ENCODE peak calls at places on chromosomes 1 and 21, in four cellular contexts. Q is activated T-cell treated with anti-CD3 and anti-CD28 coated beads for 24 hours, F is globus pallidus, M is NCI-H1417. B is an unnamed sample.

GRCh38 chr1:89552481-89553194 is 28.0 kb downstream of the LRRC8B start:
- DNase-seq in Q (no peak), F (no peak), M (peak), B (peak)

GRCh38 chr1:158087320-158087927 is 93.3 kb upstream of the CD1D start:
- DNase-seq in Q (no peak), F (peak), M (peak), B (peak)

GRCh38 chr1:8389962-8390535 is 72.1 kb downstream of the SLC45A1 start:
- DNase-seq in Q (no peak), F (no peak), M (no peak), B (no peak)

GRCh38 chr21:28944296-28944695 is 48.4 kb downstream of the LTN1 start:
- DNase-seq in Q (no peak), F (peak), M (no peak), B (no peak)

GRCh38 chr1:226820935-226821718 is 49.3 kb upstream of the PSEN2 start:
- DNase-seq in Q (no peak), F (no peak), M (no peak), B (no peak)

GRCh38 chr1:172041102-172041501 is 199.8 kb downstream of the DNM3 start:
- DNase-seq in Q (no peak), F (no peak), M (no peak), B (no peak)

GRCh38 chr1:22628698-22629444 is 7.6 kb upstream of the C1QA start:
- DNase-seq in Q (no peak), F (no peak), M (no peak), B (no peak)

GRCh38 chr1:46188295-46189030 is 9.8 kb downstream of the POMGNT1 start:
- DNase-seq in Q (no peak), F (no peak), M (no peak), B (no peak)

GRCh38 chr1:33025180-33025569 is 11.5 kb downstream of the AK2 start:
- DNase-seq in Q (no peak), F (no peak), M (no peak), B (no peak)

GRCh38 chr1:43851561-43852338 is 81.9 kb upstream of the ARTN start:
- DNase-seq in Q (no peak), F (no peak), M (no peak), B (no peak)

GRCh38 chr1:2337501-2337900 is 53.9 kb downstream of the MORN1 start:
- DNase-seq in Q (no peak), F (no peak), M (no peak), B (no peak)

GRCh38 chr1:24501371-24502167 is 1.1 kb upstream of the RCAN3 start:
- DNase-seq in Q (no peak), F (peak), M (peak), B (peak)

GRCh38 chr1:198776602-198777029 is 137.8 kb downstream of the PTPRC start:
- DNase-seq in Q (no peak), F (peak), M (no peak), B (peak)

GRCh38 chr21:45534591-45535331 is 7.5 kb downstream of the SLC19A1 start:
- DNase-seq in Q (no peak), F (peak), M (peak), B (peak)

GRCh38 chr1:21323091-21323490 is 32.8 kb upstream of the ECE1 start:
- DNase-seq in Q (no peak), F (no peak), M (no peak), B (no peak)

GRCh38 chr1:77538956-77539509 is 143.4 kb downstream of the ZZZ3 start:
- DNase-seq in Q (no peak), F (no peak), M (peak), B (no peak)

GRCh38 chr1:208595745-208596144 is 351.6 kb upstream of the PLXNA2 start:
- DNase-seq in Q (no peak), F (no peak), M (no peak), B (no peak)

GRCh38 chr1:65939636-65940035 is 146.9 kb downstream of the PDE4B start:
- DNase-seq in Q (no peak), F (no peak), M (no peak), B (peak)

GRCh38 chr21:42466700-42467612 is 29.1 kb downstream of the RSPH1 start:
- DNase-seq in Q (no peak), F (peak), M (peak), B (no peak)

GRCh38 chr1:79603862-79604261 is 597.3 kb upstream of the ADGRL4 start:
- DNase-seq in Q (no peak), F (no peak), M (no peak), B (no peak)

GRCh38 chr21:41634211-41634694 is 126.3 kb upstream of the TMPRSS2 start:
- DNase-seq in Q (no peak), F (no peak), M (no peak), B (no peak)

GRCh38 chr1:155694167-155694566 is 5.3 kb downstream of the DAP3 start:
- DNase-seq in Q (no peak), F (no peak), M (no peak), B (no peak)

GRCh38 chr1:156801409-156802121 is 15.1 kb downstream of the SH2D2A start:
- DNase-seq in Q (no peak), F (no peak), M (no peak), B (no peak)

GRCh38 chr1:67134692-67135091 is at the start of gene C1orf141:
- DNase-seq in Q (no peak), F (no peak), M (no peak), B (no peak)

GRCh38 chr21:35303085-35303484 is 254.0 kb upstream of the RUNX1 start:
- DNase-seq in Q (no peak), F (no peak), M (no peak), B (no peak)

GRCh38 chr1:29240400-29240837 is 4.1 kb downstream of the PTPRU start:
- DNase-seq in Q (no peak), F (no peak), M (peak), B (no peak)

GRCh38 chr1:26290416-26291261 is 10.8 kb downstream of the SH3BGRL3 start:
- DNase-seq in Q (no peak), F (no peak), M (no peak), B (peak)

GRCh38 chr21:39951183-39952101 is 84.2 kb downstream of the PCP4 start:
- DNase-seq in Q (no peak), F (no peak), M (no peak), B (no peak)

B was measured in HL-60.